ENCODE peak calls at places on chromosomes 3 and 15, in eight cellular contexts. C is stomach, M is WTC11, B is AG04449, V is astrocyte, Z is brain microvascular endothelial cell, W is neural progenitor cell, F is upper lobe of right lung. U is an unnamed sample.

GRCh38 chr3:130677310-130677709 is 69.3 kb downstream of the PIK3R4 start:
- DNase-seq in V (peak), C (no peak), W (no peak), F (no peak), M (no peak), B (no peak), Z (no peak), U (no peak)

GRCh38 chr3:29686889-29687592 is 406.2 kb downstream of the RBMS3 start:
- DNase-seq in F (no peak), Z (peak), C (no peak), M (no peak), V (peak), W (no peak), B (no peak), U (no peak)

GRCh38 chr15:68447209-68447608 is 15.2 kb upstream of the ITGA11 start:
- DNase-seq in W (no peak), C (no peak), B (no peak), Z (no peak), F (no peak), V (no peak), M (no peak), U (no peak)

GRCh38 chr15:101052681-101053121 is 133.5 kb downstream of the LRRK1 start:
- DNase-seq in W (no peak), M (no peak), F (peak), C (peak), V (no peak), B (no peak), Z (no peak), U (no peak)

GRCh38 chr3:169147246-169148008 is 516.1 kb downstream of the MECOM start:
- DNase-seq in V (peak), W (peak), M (peak), C (peak), Z (peak), F (peak), B (no peak), U (peak)

GRCh38 chr15:85312486-85312885 is 67.9 kb upstream of the AKAP13 start:
- DNase-seq in C (no peak), M (no peak), V (peak), F (no peak), Z (peak), W (no peak), B (no peak), U (no peak)

GRCh38 chr15:25901841-25902610 is 38.9 kb upstream of the ATP10A start:
- DNase-seq in F (no peak), W (no peak), B (no peak), V (no peak), M (no peak), Z (no peak), C (no peak), U (no peak)

GRCh38 chr3:58025824-58026579 is 17.8 kb downstream of the FLNB start:
- DNase-seq in V (no peak), Z (peak), F (no peak), W (no peak), M (no peak), C (peak), B (no peak), U (no peak)

GRCh38 chr15:78282324-78282723 is 17.1 kb downstream of the SKIC8 start:
- DNase-seq in F (no peak), V (peak), M (no peak), C (no peak), W (no peak), Z (no peak), B (no peak), U (no peak)

GRCh38 chr15:44147636-44148035 is 47.4 kb downstream of the FRMD5 start:
- DNase-seq in B (no peak), M (no peak), Z (no peak), C (no peak), W (no peak), F (no peak), V (no peak), U (no peak)

GRCh38 chr3:55818485-55818884 is 331.4 kb upstream of the WNT5A start:
- DNase-seq in C (no peak), B (no peak), Z (no peak), W (peak), M (no peak), F (no peak), V (no peak), U (no peak)

GRCh38 chr15:33330931-33331330 is 20.2 kb downstream of the RYR3 start:
- DNase-seq in W (no peak), B (no peak), Z (no peak), V (no peak), M (no peak), F (no peak), C (no peak), U (no peak)

GRCh38 chr3:16476636-16477035 is 36.9 kb downstream of the RFTN1 start:
- DNase-seq in M (no peak), Z (peak), B (peak), F (no peak), C (no peak), W (no peak), V (peak), U (peak)

GRCh38 chr3:121574449-121574848 is 6.7 kb downstream of the ARGFX start:
- DNase-seq in B (no peak), W (no peak), M (peak), V (peak), F (no peak), C (peak), Z (peak), U (no peak)

GRCh38 chr15:66629817-66630576 is 64.2 kb upstream of the LCTL start:
- DNase-seq in Z (no peak), F (no peak), V (no peak), W (no peak), C (no peak), M (no peak), B (no peak), U (no peak)

GRCh38 chr3:112315791-112316190 is 17.2 kb upstream of the CD200 start:
- DNase-seq in V (no peak), F (no peak), B (no peak), C (no peak), M (no peak), Z (no peak), W (no peak), U (no peak)

GRCh38 chr15:37709669-37710068 is 224.8 kb upstream of the TMCO5A start:
- DNase-seq in W (no peak), B (no peak), F (no peak), Z (no peak), C (no peak), V (no peak), M (no peak), U (no peak)

GRCh38 chr3:193832833-193833413 is 239.9 kb downstream of the OPA1 start:
- DNase-seq in B (no peak), V (no peak), W (no peak), F (no peak), Z (no peak), M (no peak), C (no peak), U (no peak)

GRCh38 chr3:55491296-55491816 is 4.2 kb upstream of the WNT5A start:
- DNase-seq in V (peak), C (no peak), Z (peak), B (peak), W (no peak), M (no peak), F (no peak), U (no peak)

GRCh38 chr3:156341831-156342416 is 213.0 kb downstream of the SSR3 start:
- DNase-seq in V (no peak), M (no peak), B (no peak), W (no peak), C (no peak), Z (no peak), F (no peak), U (no peak)

GRCh38 chr15:79179108-79179561 is 88.6 kb upstream of the RASGRF1 start:
- DNase-seq in V (peak), C (no peak), B (no peak), F (no peak), Z (peak), W (no peak), M (no peak), U (no peak)

GRCh38 chr3:59212128-59212764 is 162.4 kb upstream of the CFAP20DC start:
- DNase-seq in F (no peak), B (peak), W (peak), Z (peak), C (no peak), V (peak), M (no peak), U (peak)

GRCh38 chr3:172905480-172905850 is 154.9 kb downstream of the ECT2 start:
- DNase-seq in C (no peak), V (peak), M (no peak), F (no peak), B (no peak), W (no peak), Z (no peak), U (no peak)

GRCh38 chr15:62626903-62627302 is 415.6 kb upstream of the TPM1 start:
- DNase-seq in W (no peak), V (no peak), Z (no peak), B (no peak), C (no peak), F (no peak), M (no peak), U (no peak)

GRCh38 chr3:11544413-11545181 is 99.1 kb downstream of the VGLL4 start:
- DNase-seq in B (no peak), V (peak), F (no peak), C (peak), Z (no peak), W (peak), M (no peak), U (no peak)
- TF ChIP-seq CTCF in B (no peak), V (no peak), F (no peak), C (no peak), Z (no peak), W (no peak), M (no peak), U (no peak)

GRCh38 chr3:101623656-101624055 is 49.7 kb downstream of the PCNP start:
- DNase-seq in Z (no peak), V (no peak), M (no peak), F (no peak), C (no peak), B (no peak), W (no peak), U (no peak)
- TF ChIP-seq CTCF in Z (no peak), V (no peak), M (no peak), F (no peak), C (no peak), B (no peak), W (no peak), U (no peak)

DNA sequence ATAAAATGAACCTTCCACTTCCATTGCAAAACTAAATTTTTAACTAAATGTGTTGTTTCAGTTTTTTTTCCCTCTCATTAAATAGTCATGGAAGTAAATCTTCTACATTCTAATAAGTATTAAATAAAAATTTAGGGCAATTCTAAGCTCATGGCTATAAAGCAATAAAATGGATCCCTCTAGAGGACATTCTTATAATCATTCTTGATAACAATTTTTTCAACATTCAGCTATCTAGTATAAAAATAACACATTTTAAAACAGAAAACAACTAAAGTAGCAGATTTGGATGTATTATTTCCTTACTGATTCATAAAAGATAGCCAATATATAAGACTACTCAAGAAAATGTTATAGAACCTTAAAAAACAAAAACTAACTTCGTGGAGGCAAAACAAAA is 393.1 kb downstream of the PLOD2 start:
- DNase-seq in V (no peak), W (no peak), C (no peak), Z (no peak), B (no peak), F (no peak), M (no peak), U (no peak)
- TF ChIP-seq CTCF in V (peak), W (peak), C (no peak), Z (no peak), B (no peak), F (peak), M (peak), U (peak)

GRCh38 chr3:50174947-50175524 is 16.4 kb upstream of the GNAT1 start:
- DNase-seq in Z (no peak), C (no peak), M (no peak), W (no peak), V (no peak), F (no peak), B (no peak), U (no peak)
- TF ChIP-seq CTCF in Z (no peak), C (no peak), M (no peak), W (no peak), V (no peak), F (no peak), B (no peak), U (no peak)

DNA sequence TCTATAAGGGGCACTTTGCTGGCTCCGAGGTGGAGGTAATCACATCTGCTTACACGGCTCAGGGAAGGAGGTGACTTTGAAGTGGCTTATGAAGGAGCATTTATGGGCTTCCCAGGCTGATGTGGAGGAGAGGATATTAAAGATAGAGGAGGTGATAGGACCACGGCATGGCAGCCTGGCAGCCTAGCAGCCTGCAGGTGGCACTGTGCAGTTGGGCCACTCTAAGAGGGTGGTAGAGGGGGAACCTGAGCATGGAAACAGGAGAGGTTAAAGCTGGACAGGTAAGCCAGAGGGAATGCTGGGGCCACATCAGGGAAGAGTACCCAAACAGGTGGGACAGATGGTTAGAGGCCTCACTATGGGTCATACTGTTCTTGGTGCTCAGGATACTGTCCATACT is 375.0 kb downstream of the WDR72 start:
- DNase-seq in V (no peak), Z (no peak), M (peak), F (peak), C (peak), B (no peak), W (peak), U (no peak)
- TF ChIP-seq CTCF in V (no peak), Z (peak), M (peak), F (peak), C (peak), B (no peak), W (peak), U (no peak)

GRCh38 chr3:25567390-25567789 is 97.3 kb downstream of the TOP2B start:
- DNase-seq in V (peak), B (no peak), M (no peak), F (no peak), C (no peak), W (no peak), Z (peak), U (no peak)

GRCh38 chr3:25565807-25566206 is 98.9 kb downstream of the TOP2B start:
- DNase-seq in W (no peak), C (no peak), V (no peak), B (no peak), M (no peak), F (no peak), Z (no peak), U (no peak)

GRCh38 chr3:25568525-25569078 is 96.1 kb downstream of the TOP2B start:
- DNase-seq in C (no peak), M (no peak), Z (no peak), F (no peak), W (no peak), V (no peak), B (no peak), U (no peak)

GRCh38 chr3:25567806-25568524 is 96.7 kb downstream of the TOP2B start:
- DNase-seq in W (no peak), F (no peak), V (no peak), Z (no peak), C (no peak), M (no peak), B (no peak), U (no peak)

GRCh38 chr3:25566358-25566920 is 98.3 kb downstream of the TOP2B start:
- DNase-seq in Z (no peak), M (peak), W (peak), C (no peak), F (no peak), B (no peak), V (no peak), U (no peak)
- TF ChIP-seq CTCF in Z (peak), M (peak), W (peak), C (no peak), F (no peak), B (peak), V (no peak), U (no peak)